ENCODE peak calls at places on chromosomes 2 and 18, in nine cellular contexts. One of them, this sample, is unnamed.

GRCh38 chr2:216379955-216380354 is 7.7 kb upstream of the MARCHF4 start:
- DNase-seq in naive thymus-derived CD8-positive, alpha-beta T cell: no peak
- DNase-seq in NCI-H345: no peak
- DNase-seq in H4: no peak
- DNase-seq in KG1: no peak
- DNase-seq in fibroblast of the conjunctiva: no peak
- DNase-seq in activated naive CD8-positive, alpha-beta T cell treated with anti-CD3 and anti-CD28 coated beads for 36 hours: no peak
- DNase-seq in DMS79 treated with DMSO at 0.1 percent for 48 hours: no peak
- DNase-seq in CMK: no peak
- DNase-seq in this sample: no peak

GRCh38 chr2:165794520-165794882 is 454 bp upstream of the GALNT3 start:
- DNase-seq in DMS79 treated with DMSO at 0.1 percent for 48 hours: peak
- DNase-seq in naive thymus-derived CD8-positive, alpha-beta T cell: peak
- DNase-seq in activated naive CD8-positive, alpha-beta T cell treated with anti-CD3 and anti-CD28 coated beads for 36 hours: peak
- DNase-seq in NCI-H345: peak
- DNase-seq in fibroblast of the conjunctiva: peak
- DNase-seq in CMK: no peak
- DNase-seq in H4: no peak
- DNase-seq in KG1: peak
- DNase-seq in this sample: no peak

GRCh38 chr2:122179492-122180070 is 424.1 kb downstream of the TSN start:
- DNase-seq in DMS79 treated with DMSO at 0.1 percent for 48 hours: no peak
- DNase-seq in naive thymus-derived CD8-positive, alpha-beta T cell: no peak
- DNase-seq in CMK: no peak
- DNase-seq in fibroblast of the conjunctiva: no peak
- DNase-seq in activated naive CD8-positive, alpha-beta T cell treated with anti-CD3 and anti-CD28 coated beads for 36 hours: no peak
- DNase-seq in KG1: peak
- DNase-seq in H4: peak
- DNase-seq in NCI-H345: no peak
- DNase-seq in this sample: no peak

GRCh38 chr2:204578928-204579598 is 33.8 kb downstream of the PARD3B start:
- DNase-seq in fibroblast of the conjunctiva: no peak
- DNase-seq in CMK: no peak
- DNase-seq in H4: no peak
- DNase-seq in activated naive CD8-positive, alpha-beta T cell treated with anti-CD3 and anti-CD28 coated beads for 36 hours: no peak
- DNase-seq in NCI-H345: no peak
- DNase-seq in KG1: no peak
- DNase-seq in DMS79 treated with DMSO at 0.1 percent for 48 hours: no peak
- DNase-seq in naive thymus-derived CD8-positive, alpha-beta T cell: no peak
- DNase-seq in this sample: no peak

GRCh38 chr2:217790195-217790594 is 212.6 kb downstream of the TNS1 start:
- DNase-seq in KG1: peak
- DNase-seq in fibroblast of the conjunctiva: no peak
- DNase-seq in CMK: peak
- DNase-seq in H4: no peak
- DNase-seq in DMS79 treated with DMSO at 0.1 percent for 48 hours: no peak
- DNase-seq in NCI-H345: no peak
- DNase-seq in naive thymus-derived CD8-positive, alpha-beta T cell: peak
- DNase-seq in activated naive CD8-positive, alpha-beta T cell treated with anti-CD3 and anti-CD28 coated beads for 36 hours: no peak
- DNase-seq in this sample: no peak

GRCh38 chr2:53505814-53506213 is 261.8 kb upstream of the CHAC2 start:
- DNase-seq in H4: no peak
- DNase-seq in KG1: no peak
- DNase-seq in CMK: no peak
- DNase-seq in fibroblast of the conjunctiva: no peak
- DNase-seq in activated naive CD8-positive, alpha-beta T cell treated with anti-CD3 and anti-CD28 coated beads for 36 hours: no peak
- DNase-seq in NCI-H345: no peak
- DNase-seq in DMS79 treated with DMSO at 0.1 percent for 48 hours: no peak
- DNase-seq in naive thymus-derived CD8-positive, alpha-beta T cell: no peak
- DNase-seq in this sample: no peak

GRCh38 chr2:24206714-24207113 is 31.9 kb downstream of the FAM228A start:
- DNase-seq in H4: no peak
- DNase-seq in naive thymus-derived CD8-positive, alpha-beta T cell: no peak
- DNase-seq in KG1: no peak
- DNase-seq in activated naive CD8-positive, alpha-beta T cell treated with anti-CD3 and anti-CD28 coated beads for 36 hours: no peak
- DNase-seq in NCI-H345: no peak
- DNase-seq in fibroblast of the conjunctiva: no peak
- DNase-seq in DMS79 treated with DMSO at 0.1 percent for 48 hours: no peak
- DNase-seq in CMK: no peak
- DNase-seq in this sample: no peak

GRCh38 chr2:120719471-120719870 is 16.2 kb upstream of the GLI2 start:
- DNase-seq in fibroblast of the conjunctiva: no peak
- DNase-seq in CMK: no peak
- DNase-seq in NCI-H345: no peak
- DNase-seq in naive thymus-derived CD8-positive, alpha-beta T cell: no peak
- DNase-seq in H4: no peak
- DNase-seq in KG1: no peak
- DNase-seq in DMS79 treated with DMSO at 0.1 percent for 48 hours: no peak
- DNase-seq in activated naive CD8-positive, alpha-beta T cell treated with anti-CD3 and anti-CD28 coated beads for 36 hours: no peak
- DNase-seq in this sample: no peak

GRCh38 chr2:141778315-141778835 is 352.4 kb downstream of the LRP1B start:
- DNase-seq in naive thymus-derived CD8-positive, alpha-beta T cell: no peak
- DNase-seq in KG1: no peak
- DNase-seq in DMS79 treated with DMSO at 0.1 percent for 48 hours: no peak
- DNase-seq in fibroblast of the conjunctiva: no peak
- DNase-seq in H4: no peak
- DNase-seq in CMK: peak
- DNase-seq in NCI-H345: no peak
- DNase-seq in activated naive CD8-positive, alpha-beta T cell treated with anti-CD3 and anti-CD28 coated beads for 36 hours: no peak
- DNase-seq in this sample: no peak

GRCh38 chr2:64348386-64349142 is 105.4 kb upstream of the LGALSL start:
- DNase-seq in activated naive CD8-positive, alpha-beta T cell treated with anti-CD3 and anti-CD28 coated beads for 36 hours: no peak
- DNase-seq in NCI-H345: no peak
- DNase-seq in H4: no peak
- DNase-seq in naive thymus-derived CD8-positive, alpha-beta T cell: no peak
- DNase-seq in DMS79 treated with DMSO at 0.1 percent for 48 hours: no peak
- DNase-seq in KG1: no peak
- DNase-seq in CMK: no peak
- DNase-seq in fibroblast of the conjunctiva: no peak
- DNase-seq in this sample: no peak

GRCh38 chr2:225027061-225027762 is 15.1 kb downstream of the DOCK10 start:
- DNase-seq in H4: no peak
- DNase-seq in naive thymus-derived CD8-positive, alpha-beta T cell: no peak
- DNase-seq in activated naive CD8-positive, alpha-beta T cell treated with anti-CD3 and anti-CD28 coated beads for 36 hours: peak
- DNase-seq in CMK: no peak
- DNase-seq in KG1: no peak
- DNase-seq in fibroblast of the conjunctiva: no peak
- DNase-seq in DMS79 treated with DMSO at 0.1 percent for 48 hours: no peak
- DNase-seq in NCI-H345: no peak
- DNase-seq in this sample: no peak

GRCh38 chr18:5142131-5142530 is 54.9 kb downstream of the AKAIN1 start:
- DNase-seq in H4: no peak
- DNase-seq in DMS79 treated with DMSO at 0.1 percent for 48 hours: no peak
- DNase-seq in KG1: no peak
- DNase-seq in activated naive CD8-positive, alpha-beta T cell treated with anti-CD3 and anti-CD28 coated beads for 36 hours: no peak
- DNase-seq in NCI-H345: no peak
- DNase-seq in CMK: no peak
- DNase-seq in naive thymus-derived CD8-positive, alpha-beta T cell: no peak
- DNase-seq in fibroblast of the conjunctiva: no peak
- DNase-seq in this sample: no peak

GRCh38 chr2:104758199-104758620 is 95.7 kb upstream of the POU3F3 start:
- DNase-seq in KG1: no peak
- DNase-seq in CMK: no peak
- DNase-seq in naive thymus-derived CD8-positive, alpha-beta T cell: no peak
- DNase-seq in H4: no peak
- DNase-seq in NCI-H345: peak
- DNase-seq in DMS79 treated with DMSO at 0.1 percent for 48 hours: no peak
- DNase-seq in activated naive CD8-positive, alpha-beta T cell treated with anti-CD3 and anti-CD28 coated beads for 36 hours: no peak
- DNase-seq in fibroblast of the conjunctiva: no peak
- DNase-seq in this sample: peak

GRCh38 chr2:62293151-62293489 is 97.2 kb downstream of the B3GNT2 start:
- DNase-seq in naive thymus-derived CD8-positive, alpha-beta T cell: no peak
- DNase-seq in KG1: no peak
- DNase-seq in CMK: no peak
- DNase-seq in H4: no peak
- DNase-seq in fibroblast of the conjunctiva: no peak
- DNase-seq in activated naive CD8-positive, alpha-beta T cell treated with anti-CD3 and anti-CD28 coated beads for 36 hours: no peak
- DNase-seq in NCI-H345: no peak
- DNase-seq in DMS79 treated with DMSO at 0.1 percent for 48 hours: no peak
- DNase-seq in this sample: no peak

GRCh38 chr18:23422751-23423418 is 30.2 kb upstream of the RIOK3 start:
- DNase-seq in H4: peak
- DNase-seq in naive thymus-derived CD8-positive, alpha-beta T cell: no peak
- DNase-seq in KG1: no peak
- DNase-seq in CMK: no peak
- DNase-seq in NCI-H345: no peak
- DNase-seq in fibroblast of the conjunctiva: no peak
- DNase-seq in DMS79 treated with DMSO at 0.1 percent for 48 hours: no peak
- DNase-seq in activated naive CD8-positive, alpha-beta T cell treated with anti-CD3 and anti-CD28 coated beads for 36 hours: no peak
- DNase-seq in this sample: no peak

GRCh38 chr18:10872297-10872696 is 277.1 kb downstream of the PIEZO2 start:
- DNase-seq in naive thymus-derived CD8-positive, alpha-beta T cell: no peak
- DNase-seq in DMS79 treated with DMSO at 0.1 percent for 48 hours: no peak
- DNase-seq in fibroblast of the conjunctiva: no peak
- DNase-seq in activated naive CD8-positive, alpha-beta T cell treated with anti-CD3 and anti-CD28 coated beads for 36 hours: no peak
- DNase-seq in CMK: no peak
- DNase-seq in H4: no peak
- DNase-seq in NCI-H345: no peak
- DNase-seq in KG1: no peak
- DNase-seq in this sample: no peak

GRCh38 chr2:69200107-69200520 is 186.9 kb downstream of the GFPT1 start:
- DNase-seq in DMS79 treated with DMSO at 0.1 percent for 48 hours: no peak
- DNase-seq in fibroblast of the conjunctiva: peak
- DNase-seq in activated naive CD8-positive, alpha-beta T cell treated with anti-CD3 and anti-CD28 coated beads for 36 hours: no peak
- DNase-seq in H4: peak
- DNase-seq in KG1: no peak
- DNase-seq in naive thymus-derived CD8-positive, alpha-beta T cell: no peak
- DNase-seq in NCI-H345: no peak
- DNase-seq in CMK: no peak
- DNase-seq in this sample: peak

GRCh38 chr2:144331652-144332355 is 188.1 kb downstream of the ZEB2 start:
- DNase-seq in DMS79 treated with DMSO at 0.1 percent for 48 hours: peak
- DNase-seq in CMK: peak
- DNase-seq in H4: peak
- DNase-seq in naive thymus-derived CD8-positive, alpha-beta T cell: no peak
- DNase-seq in activated naive CD8-positive, alpha-beta T cell treated with anti-CD3 and anti-CD28 coated beads for 36 hours: no peak
- DNase-seq in KG1: peak
- DNase-seq in fibroblast of the conjunctiva: peak
- DNase-seq in NCI-H345: no peak
- DNase-seq in this sample: peak

GRCh38 chr2:114933671-114934241 is 491.3 kb downstream of the DPP10 start:
- DNase-seq in KG1: no peak
- DNase-seq in NCI-H345: no peak
- DNase-seq in DMS79 treated with DMSO at 0.1 percent for 48 hours: no peak
- DNase-seq in fibroblast of the conjunctiva: no peak
- DNase-seq in H4: no peak
- DNase-seq in naive thymus-derived CD8-positive, alpha-beta T cell: no peak
- DNase-seq in activated naive CD8-positive, alpha-beta T cell treated with anti-CD3 and anti-CD28 coated beads for 36 hours: no peak
- DNase-seq in CMK: no peak
- DNase-seq in this sample: no peak

GRCh38 chr18:34493099-34493544 is 217.0 kb upstream of the DTNA start:
- DNase-seq in fibroblast of the conjunctiva: peak
- DNase-seq in activated naive CD8-positive, alpha-beta T cell treated with anti-CD3 and anti-CD28 coated beads for 36 hours: peak
- DNase-seq in DMS79 treated with DMSO at 0.1 percent for 48 hours: peak
- DNase-seq in KG1: no peak
- DNase-seq in naive thymus-derived CD8-positive, alpha-beta T cell: no peak
- DNase-seq in NCI-H345: peak
- DNase-seq in H4: peak
- DNase-seq in CMK: no peak
- DNase-seq in this sample: peak

GRCh38 chr2:29033656-29034055 is 40.7 kb downstream of the PCARE start:
- DNase-seq in NCI-H345: no peak
- DNase-seq in activated naive CD8-positive, alpha-beta T cell treated with anti-CD3 and anti-CD28 coated beads for 36 hours: no peak
- DNase-seq in KG1: no peak
- DNase-seq in fibroblast of the conjunctiva: no peak
- DNase-seq in naive thymus-derived CD8-positive, alpha-beta T cell: no peak
- DNase-seq in H4: no peak
- DNase-seq in DMS79 treated with DMSO at 0.1 percent for 48 hours: no peak
- DNase-seq in CMK: no peak
- DNase-seq in this sample: no peak

GRCh38 chr2:184507254-184507653 is 91.1 kb upstream of the ZNF804A start:
- DNase-seq in activated naive CD8-positive, alpha-beta T cell treated with anti-CD3 and anti-CD28 coated beads for 36 hours: no peak
- DNase-seq in H4: no peak
- DNase-seq in naive thymus-derived CD8-positive, alpha-beta T cell: no peak
- DNase-seq in NCI-H345: no peak
- DNase-seq in DMS79 treated with DMSO at 0.1 percent for 48 hours: no peak
- DNase-seq in KG1: no peak
- DNase-seq in fibroblast of the conjunctiva: no peak
- DNase-seq in CMK: no peak
- DNase-seq in this sample: no peak

This sample was measured in brain pericyte.